ENCODE peak calls at places on chromosomes 7 and 10, in five cellular contexts. K, N, R, Z and G are unnamed samples.

GRCh38 chr10:33209777-33210176 is 124.7 kb downstream of the NRP1 start:
- DNase-seq in N (no peak), Z (no peak), K (no peak), R (no peak), G (no peak)

GRCh38 chr10:97713828-97714400 is 384 bp downstream of the MARVELD1 start:
- DNase-seq in R (peak), K (peak), N (peak), Z (peak), G (peak)

GRCh38 chr7:133517766-133518165 is 264.9 kb downstream of the EXOC4 start:
- DNase-seq in N (no peak), K (no peak), R (no peak), Z (no peak), G (no peak)

GRCh38 chr10:1603181-1603580 is 134.1 kb downstream of the ADARB2 start:
- DNase-seq in Z (no peak), N (no peak), K (no peak), R (no peak), G (no peak)

GRCh38 chr10:95335933-95336699 is 45.3 kb upstream of the PDLIM1 start:
- DNase-seq in N (no peak), Z (no peak), R (no peak), K (no peak), G (no peak)

GRCh38 chr10:43401627-43402026 is 7.4 kb downstream of the HNRNPF start:
- DNase-seq in K (no peak), N (no peak), R (no peak), Z (no peak), G (no peak)

GRCh38 chr10:46555713-46556514 is 544 bp downstream of the GPRIN2 start:
- DNase-seq in K (peak), N (peak), R (peak), Z (no peak), G (peak)

GRCh38 chr7:134605978-134606923 is 40.4 kb upstream of the BPGM start:
- DNase-seq in R (peak), N (peak), Z (peak), K (peak), G (peak)

GRCh38 chr7:150514748-150515222 is at the start of gene GIMAP7:
- DNase-seq in Z (no peak), R (no peak), N (no peak), K (peak), G (peak)

GRCh38 chr7:129835436-129836020 is 117.2 kb downstream of the UBE2H start:
- DNase-seq in K (no peak), Z (no peak), R (no peak), N (no peak), G (no peak)

GRCh38 chr7:8125680-8126444 is 136.1 kb downstream of the ICA1 start:
- DNase-seq in Z (no peak), K (peak), N (no peak), R (no peak), G (peak)

GRCh38 chr7:105027176-105027853 is 13.3 kb downstream of the KMT2E start:
- DNase-seq in R (no peak), N (no peak), K (no peak), Z (no peak), G (no peak)

GRCh38 chr7:111735661-111736323 is 173.5 kb upstream of the IMMP2L start:
- DNase-seq in R (peak), K (peak), N (peak), Z (peak), G (no peak)

GRCh38 chr10:44756235-44756634 is 154.9 kb upstream of the TMEM72 start:
- DNase-seq in K (no peak), Z (no peak), R (no peak), N (no peak), G (no peak)

GRCh38 chr10:101775273-101776131 is at the start of gene FGF8:
- DNase-seq in N (no peak), R (no peak), Z (no peak), K (no peak), G (no peak)

GRCh38 chr10:49539320-49539885 is 482 bp upstream of the ERCC6 start:
- DNase-seq in N (peak), K (peak), R (no peak), Z (peak), G (no peak)

GRCh38 chr7:1569016-1569415 is 816 bp downstream of the PSMG3 start:
- DNase-seq in R (no peak), Z (peak), N (no peak), K (peak), G (no peak)

GRCh38 chr10:15189133-15189881 is 20.8 kb upstream of the NMT2 start:
- DNase-seq in K (no peak), R (no peak), N (no peak), Z (no peak), G (no peak)

GRCh38 chr10:54094321-54094720 is 706.7 kb downstream of the PCDH15 start:
- DNase-seq in K (no peak), R (no peak), Z (no peak), N (no peak), G (no peak)

GRCh38 chr7:89064831-89065230 is 269.3 kb upstream of the TEX47 start:
- DNase-seq in K (no peak), N (no peak), R (no peak), Z (no peak), G (no peak)

GRCh38 chr10:34956756-34957155 is 133.4 kb downstream of the CUL2 start:
- DNase-seq in Z (no peak), R (no peak), K (no peak), N (no peak), G (no peak)

GRCh38 chr10:122113161-122113944 is 124.4 kb downstream of the TACC2 start:
- DNase-seq in R (peak), Z (peak), N (peak), K (peak), G (no peak)

GRCh38 chr7:133056370-133057238 is 25.3 kb downstream of the CHCHD3 start:
- DNase-seq in N (no peak), R (no peak), K (no peak), Z (no peak), G (no peak)

GRCh38 chr10:128254486-128254885 is 128.3 kb upstream of the MKI67 start:
- DNase-seq in K (no peak), R (no peak), N (no peak), Z (no peak), G (no peak)

GRCh38 chr7:128938524-128939074 is 872 bp downstream of the IRF5 start:
- DNase-seq in K (peak), R (no peak), Z (peak), N (no peak), G (no peak)

GRCh38 chr7:73565675-73566342 is 8.3 kb upstream of the BCL7B start:
- DNase-seq in Z (no peak), N (no peak), R (no peak), K (no peak), G (no peak)

GRCh38 chr10:20396168-20396567 is 500.9 kb downstream of the NEBL start:
- DNase-seq in K (no peak), N (no peak), R (no peak), Z (peak), G (no peak)

GRCh38 chr10:47340613-47341170 is 7.5 kb upstream of the RBP3 start:
- DNase-seq in K (peak), Z (peak), N (no peak), R (peak), G (peak)

GRCh38 chr10:129542589-129542988 is 75.5 kb downstream of the MGMT start:
- DNase-seq in R (no peak), N (no peak), Z (no peak), K (no peak), G (no peak)

GRCh38 chr7:32206987-32207386 is 136.8 kb upstream of the PDE1C start:
- DNase-seq in Z (peak), R (peak), K (no peak), N (no peak), G (no peak)

GRCh38 chr7:55488804-55489340 is 83.4 kb downstream of the VOPP1 start:
- DNase-seq in R (no peak), K (no peak), N (no peak), Z (peak), G (no peak)

GRCh38 chr10:79344502-79345195 is 2.6 kb upstream of the PPIF start:
- DNase-seq in R (no peak), K (no peak), N (peak), Z (no peak), G (peak)

GRCh38 chr10:11189581-11190376 is 172.1 kb downstream of the CELF2 start:
- DNase-seq in K (no peak), R (no peak), Z (no peak), N (no peak), G (no peak)

GRCh38 chr10:74227697-74228424 is 76.8 kb downstream of the ADK start:
- DNase-seq in N (no peak), Z (no peak), R (no peak), K (no peak), G (no peak)

GRCh38 chr10:110141185-110141584 is 66.2 kb upstream of the MXI1 start:
- DNase-seq in K (peak), N (no peak), Z (no peak), R (no peak), G (no peak)

GRCh38 chr7:19108985-19109946 is 8.2 kb downstream of the TWIST1 start:
- DNase-seq in N (no peak), Z (no peak), K (no peak), R (no peak), G (no peak)

GRCh38 chr10:57338823-57339558 is 928.7 kb downstream of the IPMK start:
- DNase-seq in Z (peak), K (no peak), R (no peak), N (no peak), G (no peak)

GRCh38 chr10:113616244-113617074 is 47.4 kb downstream of the NRAP start:
- DNase-seq in K (no peak), N (no peak), Z (peak), R (no peak), G (no peak)

GRCh38 chr7:102425639-102426267 is 7.6 kb upstream of the ORAI2 start:
- DNase-seq in R (no peak), N (no peak), Z (no peak), K (peak), G (peak)

GRCh38 chr10:69324583-69324982 is 46.3 kb downstream of the HK1 start:
- DNase-seq in K (no peak), N (no peak), Z (no peak), R (no peak), G (no peak)

GRCh38 chr10:104123397-104123796 is 1.4 kb downstream of the SFR1 start:
- DNase-seq in K (no peak), Z (peak), N (no peak), R (no peak), G (no peak)
- TF ChIP-seq CTCF in K (no peak), Z (peak), N (no peak), R (no peak), G (no peak)

DNA sequence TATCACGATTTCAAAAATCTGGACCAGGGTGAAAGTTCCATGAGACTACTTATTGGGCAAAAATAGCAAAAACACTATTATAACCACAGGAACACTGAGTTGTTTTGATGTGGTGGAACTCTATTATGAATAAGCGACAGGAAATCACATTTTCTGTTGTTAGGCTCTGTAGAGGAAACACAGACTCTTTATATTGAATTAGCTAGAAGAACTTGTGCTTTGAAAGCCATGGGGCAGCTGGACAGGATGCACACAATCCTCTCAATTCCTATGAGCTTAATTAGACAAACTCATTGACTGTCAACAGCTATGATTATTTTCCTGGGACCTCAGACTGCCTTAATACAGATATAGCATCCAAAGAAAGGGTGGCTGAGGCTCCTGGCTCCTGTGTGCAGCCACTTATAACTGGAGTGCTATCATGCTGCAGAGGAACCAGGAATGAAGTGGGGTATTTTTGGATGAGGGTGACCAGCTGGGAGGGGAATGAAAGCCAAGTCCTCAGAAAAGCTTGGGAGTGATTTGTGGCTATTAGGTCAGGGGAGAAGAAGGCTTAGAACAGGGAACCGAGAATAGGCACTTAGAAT is 657.3 kb downstream of the TYW1 start:
- DNase-seq in Z (no peak), K (no peak), R (no peak), N (no peak), G (no peak)
- TF ChIP-seq CTCF in Z (no peak), K (no peak), R (no peak), N (no peak), G (no peak)

GRCh38 chr10:86646532-86646931 is 7.8 kb upstream of the OPN4 start:
- DNase-seq in Z (peak), R (no peak), N (no peak), K (no peak), G (no peak)

GRCh38 chr10:86648706-86649426 is 5.5 kb upstream of the OPN4 start:
- DNase-seq in N (peak), K (peak), R (no peak), Z (peak), G (no peak)

GRCh38 chr10:86649471-86650150 is 4.7 kb upstream of the OPN4 start:
- DNase-seq in R (no peak), Z (peak), K (no peak), N (no peak), G (no peak)

GRCh38 chr10:86646933-86647332 is 7.4 kb upstream of the OPN4 start:
- DNase-seq in N (no peak), R (no peak), Z (peak), K (no peak), G (no peak)

GRCh38 chr10:86647773-86648705 is 6.3 kb upstream of the OPN4 start:
- DNase-seq in N (peak), K (no peak), Z (peak), R (no peak), G (no peak)
- TF ChIP-seq CTCF in N (no peak), K (no peak), Z (no peak), R (no peak), G (no peak)

GRCh38 chr7:131067220-131067619 is 260.5 kb upstream of the MKLN1 start:
- DNase-seq in Z (no peak), R (no peak), N (no peak), K (no peak), G (no peak)

GRCh38 chr7:131071786-131072504 is 255.7 kb upstream of the MKLN1 start:
- DNase-seq in R (no peak), K (no peak), N (peak), Z (peak), G (no peak)

GRCh38 chr7:131072505-131073091 is 255.1 kb upstream of the MKLN1 start:
- DNase-seq in R (no peak), Z (no peak), N (no peak), K (no peak), G (no peak)

GRCh38 chr7:131066635-131067034 is 261.0 kb upstream of the MKLN1 start:
- DNase-seq in N (no peak), Z (no peak), R (no peak), K (no peak), G (no peak)

DNA sequence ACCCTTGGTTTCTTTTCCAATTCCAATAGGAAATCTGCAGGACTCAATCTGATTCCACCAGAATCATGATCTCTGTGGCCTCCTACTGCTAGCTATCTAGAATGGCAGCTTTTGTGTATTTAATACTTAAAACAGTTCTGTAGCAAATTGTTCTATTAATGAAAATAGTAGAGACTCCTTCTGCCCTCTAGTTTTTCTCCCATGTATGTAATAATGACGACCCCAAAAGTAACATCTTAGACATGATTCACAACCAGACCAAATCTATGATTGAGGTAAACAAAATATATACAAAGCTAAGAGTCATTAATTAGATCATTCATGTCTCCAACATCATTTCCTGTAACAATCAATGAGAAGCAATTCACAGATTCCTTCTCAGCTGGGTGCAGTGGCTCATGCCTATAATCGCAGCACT is 259.1 kb upstream of the MKLN1 start:
- DNase-seq in N (no peak), Z (no peak), R (no peak), K (no peak), G (no peak)
- TF ChIP-seq CTCF in N (no peak), Z (peak), R (peak), K (no peak), G (no peak)

DNA sequence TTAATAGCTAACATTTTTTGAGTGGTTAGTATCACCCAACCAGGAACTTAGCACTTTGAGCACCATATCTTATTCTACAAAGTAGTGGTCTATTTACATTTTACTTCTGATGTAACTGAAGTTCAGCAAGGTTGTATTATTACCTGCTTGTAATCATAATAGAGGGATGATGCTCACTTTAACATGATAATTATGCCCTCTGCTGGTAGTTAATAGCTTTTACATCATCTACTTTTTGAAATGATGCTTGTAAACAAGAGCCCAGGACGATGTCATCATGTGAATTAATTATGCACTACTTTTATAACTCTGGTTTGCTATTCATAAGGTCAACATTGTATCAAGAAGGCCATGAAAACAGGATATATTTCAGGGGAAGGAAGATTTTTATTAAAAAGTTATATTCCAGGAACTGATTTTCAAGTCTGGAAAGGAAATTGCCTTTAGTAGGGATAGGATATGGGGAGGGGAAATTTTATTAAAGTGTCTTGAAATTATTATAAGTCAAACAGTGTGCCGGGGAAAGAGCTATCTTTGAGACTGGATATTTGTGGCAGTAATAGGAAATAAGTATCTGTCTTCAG is 80.3 kb upstream of the SCIN start:
- DNase-seq in K (no peak), N (no peak), R (no peak), Z (peak), G (no peak)
- TF ChIP-seq CTCF in K (no peak), N (no peak), R (peak), Z (peak), G (peak)

DNA sequence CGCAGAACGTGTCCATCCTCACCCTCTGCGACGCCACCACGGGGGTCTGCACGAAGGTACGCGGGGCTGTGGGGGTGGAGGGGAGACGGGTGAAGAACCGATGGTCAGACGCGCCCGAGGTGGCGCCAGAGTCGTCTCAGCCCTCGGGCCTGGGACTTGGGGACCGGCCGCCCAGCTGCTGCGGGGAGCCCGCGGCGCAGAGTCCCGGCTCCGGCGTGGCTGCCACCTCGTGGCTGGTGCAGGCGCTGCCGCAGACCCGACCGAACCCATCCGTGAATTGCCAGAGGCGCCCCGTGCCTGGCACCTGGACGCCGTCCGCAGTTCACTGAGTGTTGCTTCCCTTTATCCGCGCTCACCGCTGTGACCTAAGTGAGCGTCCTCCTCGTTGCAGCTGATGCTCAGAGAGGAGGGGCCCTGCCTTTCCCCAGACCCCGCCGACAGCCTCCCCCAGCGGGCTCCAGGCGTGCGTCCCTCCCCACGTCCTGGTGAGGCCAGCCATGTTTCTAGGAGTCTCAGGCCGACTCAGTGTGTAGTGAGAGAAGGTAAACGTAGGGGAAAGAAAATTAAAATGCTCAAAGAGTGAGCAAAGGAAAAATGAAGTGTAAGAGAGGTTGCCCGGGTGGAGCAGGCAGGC is 208.7 kb downstream of the PAXIP1 start:
- DNase-seq in R (peak), N (no peak), K (peak), Z (no peak), G (no peak)
- TF ChIP-seq CTCF in R (peak), N (no peak), K (peak), Z (no peak), G (no peak)

DNA sequence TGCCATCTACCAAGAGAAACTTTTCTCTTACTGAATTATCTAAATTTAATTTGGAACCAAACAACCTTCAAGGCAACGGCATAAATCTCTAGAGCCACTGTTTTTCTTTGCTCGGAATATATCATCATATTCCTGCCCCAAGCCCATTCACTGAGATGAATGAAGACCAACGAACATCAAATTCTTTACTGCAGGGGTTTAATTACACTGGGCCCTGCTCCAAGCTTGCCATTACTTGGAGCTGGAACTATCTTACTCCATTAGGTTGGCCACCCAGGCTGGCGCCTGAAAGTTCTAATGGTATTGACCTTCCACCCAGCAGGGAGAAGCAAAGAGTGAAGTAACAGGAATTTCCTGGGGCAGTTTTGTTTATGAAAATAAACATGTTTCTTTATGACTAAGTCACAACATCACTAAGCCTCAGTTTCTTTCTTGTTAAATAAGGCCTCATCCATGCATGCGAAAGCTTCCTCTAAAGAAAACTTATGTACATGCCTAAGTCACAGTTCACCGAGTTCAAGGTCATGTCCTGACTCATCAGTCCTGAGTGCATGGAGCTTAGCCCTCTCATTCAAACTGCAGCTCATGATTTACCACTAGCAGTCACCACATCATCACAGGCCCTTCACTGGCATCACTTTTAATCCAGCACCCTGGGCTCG is 42.0 kb upstream of the ANAPC16 start:
- DNase-seq in N (no peak), Z (peak), R (no peak), K (no peak), G (no peak)
- TF ChIP-seq CTCF in N (no peak), Z (no peak), R (no peak), K (no peak), G (no peak)